ENCODE peak calls at places on chromosome 6, in four cellular contexts. U, A, E and O are unnamed samples.
A peak's percentile ranks its signal among the peaks of the same experiment; 100 is the strongest.

GRCh38 chr6:42197574-42198362 is 3.0 kb upstream of the GUCA1B start:
- DNase-seq in U (peak; percentile 87), E (peak; percentile 90), A (no peak), O (no peak)

GRCh38 chr6:447381-448165 is 56.0 kb downstream of the IRF4 start:
- DNase-seq in U (no peak), E (no peak), A (no peak), O (no peak)

GRCh38 chr6:158042245-158042798 is 60.7 kb downstream of the SYNJ2 start:
- DNase-seq in E (peak; percentile 93), U (peak; percentile 96), A (no peak), O (no peak)

GRCh38 chr6:108260809-108261569 is at the start of gene SNX3:
- DNase-seq in U (peak; percentile 96), A (peak; percentile 84), E (peak; percentile 96), O (peak; percentile 99)

GRCh38 chr6:70398783-70399730 is 14.3 kb upstream of the FAM135A start:
- DNase-seq in E (peak; percentile 23), U (peak; percentile 70), A (no peak), O (no peak)

GRCh38 chr6:40042232-40042631 is 108.0 kb upstream of the MOCS1 start:
- DNase-seq in U (no peak), A (no peak), E (no peak), O (no peak)

GRCh38 chr6:87336367-87336766 is 7.3 kb upstream of the GJB7 start:
- DNase-seq in U (no peak), E (no peak), A (no peak), O (no peak)

GRCh38 chr6:151916680-151917164 is 109.2 kb downstream of the ESR1 start:
- DNase-seq in U (peak; percentile 76), A (no peak), E (no peak), O (no peak)

GRCh38 chr6:44253307-44254101 is 3.8 kb downstream of the SLC35B2 start:
- DNase-seq in E (no peak), A (no peak), U (no peak), O (peak; percentile 50)

GRCh38 chr6:107820571-107821261 is 3.4 kb downstream of the SCML4 start:
- DNase-seq in U (peak; percentile 27), E (no peak), A (no peak), O (no peak)

GRCh38 chr6:26594730-26595632 is 1.8 kb upstream of the ABT1 start:
- DNase-seq in A (no peak), E (peak; percentile 86), U (peak; percentile 79), O (peak; percentile 85)

GRCh38 chr6:152050451-152051195 is 243.1 kb downstream of the ESR1 start:
- DNase-seq in E (no peak), U (no peak), A (no peak), O (no peak)

GRCh38 chr6:156859686-156860085 is 82.5 kb downstream of the ARID1B start:
- DNase-seq in E (no peak), U (no peak), A (no peak), O (no peak)

GRCh38 chr6:157673596-157673995 is 149.4 kb upstream of the SNX9 start:
- DNase-seq in U (no peak), E (no peak), A (no peak), O (no peak)

GRCh38 chr6:144305985-144306384 is 20.9 kb downstream of the UTRN start:
- DNase-seq in U (peak; percentile 78), A (no peak), E (peak; percentile 79), O (peak; percentile 71)

GRCh38 chr6:142534484-142534883 is 232.7 kb downstream of the ADGRG6 start:
- DNase-seq in U (no peak), E (no peak), A (no peak), O (no peak)

GRCh38 chr6:163321717-163322116 is 92.8 kb upstream of the QKI start:
- DNase-seq in E (no peak), A (no peak), U (no peak), O (no peak)

GRCh38 chr6:20866940-20867630 is 332.8 kb downstream of the CDKAL1 start:
- DNase-seq in E (peak; percentile 68), A (no peak), U (peak; percentile 59), O (no peak)

GRCh38 chr6:138907167-138907566 is 80.9 kb downstream of the REPS1 start:
- DNase-seq in E (no peak), A (no peak), U (no peak), O (no peak)

GRCh38 chr6:138948780-138949179 is 39.3 kb downstream of the REPS1 start:
- DNase-seq in E (no peak), A (no peak), U (no peak), O (no peak)

GRCh38 chr6:31692353-31692752 is 10.8 kb downstream of the ABHD16A start:
- DNase-seq in E (no peak), U (no peak), A (no peak), O (no peak)
- H3K4me3 ChIP-seq in E (no peak overlapping the region), U (no peak overlapping the region), A (no peak overlapping the region), O (no peak overlapping the region)

DNA sequence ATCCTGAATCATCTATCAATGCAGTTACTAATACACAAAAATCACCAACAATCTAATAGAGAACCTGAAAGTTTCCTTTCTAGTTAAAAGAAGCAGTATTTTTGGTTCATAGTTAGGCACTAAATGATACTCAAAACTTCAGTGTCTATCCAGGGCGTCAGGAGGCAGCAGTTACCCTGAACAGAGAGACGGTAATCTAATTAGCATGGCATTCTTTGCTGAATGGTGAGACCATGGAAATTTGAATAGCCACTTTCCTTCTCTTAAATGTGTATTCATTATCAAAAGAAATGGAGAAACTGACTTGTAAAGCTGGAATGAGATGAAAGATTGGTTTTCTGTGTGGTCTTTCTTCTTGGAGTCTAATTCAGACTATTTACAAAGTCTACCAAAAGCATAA is 146.6 kb upstream of the BMP5 start:
- DNase-seq in U (peak; percentile 33), A (no peak), E (no peak), O (no peak)
- TF ChIP-seq CTCF in U (peak; percentile 53), A (no peak), E (peak; percentile 14), O (no peak)

GRCh38 chr6:10416516-10416862 is 1.6 kb upstream of the TFAP2A start:
- DNase-seq in U (no peak), E (no peak), A (no peak), O (no peak)
- H3K4me3 ChIP-seq in U (no peak overlapping the region), E (no peak overlapping the region), A (no peak overlapping the region), O (peak overlapping the region; percentile 50)

GRCh38 chr6:91340998-91341397 is 754.1 kb upstream of the MAP3K7 start:
- DNase-seq in E (no peak), U (no peak), A (no peak), O (no peak)

GRCh38 chr6:91341473-91341872 is 754.6 kb upstream of the MAP3K7 start:
- DNase-seq in A (no peak), E (no peak), U (no peak), O (no peak)

DNA sequence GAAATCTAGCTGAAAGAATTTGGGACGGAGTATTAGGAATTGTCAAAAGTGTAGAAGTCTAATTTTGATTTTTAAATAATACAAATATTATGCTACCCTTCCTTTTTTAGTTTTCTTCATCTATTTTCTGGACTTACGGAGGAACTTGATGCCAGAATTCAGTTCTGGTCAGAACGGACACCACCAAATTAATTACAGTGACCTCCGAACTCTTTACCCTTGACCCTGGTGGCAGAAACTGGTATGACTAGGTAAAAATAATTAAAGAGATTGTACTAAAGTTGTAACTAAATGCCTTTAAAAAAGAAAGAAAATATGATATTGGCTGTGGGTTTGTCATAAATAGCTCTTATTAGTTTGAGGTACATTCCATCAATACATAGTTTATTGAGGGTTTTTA is 751.1 kb upstream of the MAP3K7 start:
- DNase-seq in U (no peak), A (no peak), E (no peak), O (no peak)
- TF ChIP-seq CTCF in U (no peak), A (no peak), E (no peak), O (peak; percentile 16)

GRCh38 chr6:109455161-109455501 is 441 bp downstream of the MICAL1 start:
- DNase-seq in E (no peak), A (no peak), U (no peak), O (peak; percentile 70)

GRCh38 chr6:109453156-109453555 is 2.4 kb downstream of the MICAL1 start:
- DNase-seq in E (no peak), U (no peak), A (no peak), O (no peak)

GRCh38 chr6:109454483-109455160 is 950 bp downstream of the MICAL1 start:
- DNase-seq in U (peak; percentile 20), E (peak; percentile 28), A (no peak), O (peak; percentile 86)

GRCh38 chr6:109452181-109452580 is 3.4 kb downstream of the MICAL1 start:
- DNase-seq in U (no peak), E (no peak), A (no peak), O (no peak)

DNA sequence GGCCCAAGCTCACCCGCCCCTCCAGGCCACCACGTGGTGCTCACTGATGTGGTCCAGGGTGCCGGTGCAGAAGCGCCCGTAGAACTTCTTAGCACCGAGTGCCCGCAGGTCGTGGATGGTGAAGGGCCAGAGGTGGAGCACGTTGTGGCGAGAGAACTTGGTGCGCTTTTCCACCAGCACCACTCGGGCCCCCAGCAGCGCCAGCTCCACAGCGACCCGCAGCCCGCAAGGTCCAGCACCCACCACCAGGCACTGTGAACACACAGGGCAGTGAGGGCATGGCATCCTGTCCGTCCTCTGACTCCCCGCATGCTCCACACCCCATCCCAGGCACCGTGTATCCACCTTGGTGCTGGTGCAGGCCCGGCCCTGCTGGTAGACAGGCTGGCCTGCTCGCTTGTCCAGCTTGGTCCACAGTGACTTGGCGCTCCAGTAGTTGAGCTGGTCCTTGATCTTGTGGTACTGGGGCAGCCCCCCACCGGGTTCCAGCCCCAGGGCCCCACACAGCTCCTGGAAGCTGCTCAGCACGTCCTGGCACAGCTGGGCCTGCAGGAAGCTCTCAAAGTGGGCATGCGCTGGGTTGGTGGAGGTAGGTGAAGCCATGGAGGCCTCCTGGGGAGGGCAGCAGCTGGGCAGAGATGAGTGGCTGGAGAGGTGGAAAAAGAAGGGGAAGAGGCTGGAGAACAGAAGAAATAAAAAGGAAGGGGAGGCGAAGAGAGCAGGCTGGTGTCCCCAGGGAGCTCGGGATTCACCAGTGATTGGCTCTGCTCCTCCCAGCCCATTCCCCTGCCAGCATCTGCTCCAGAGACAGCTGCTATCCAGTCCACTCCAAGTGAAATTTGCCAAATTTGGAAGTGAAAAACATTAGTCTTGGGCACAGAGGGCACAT is 1.7 kb downstream of the MICAL1 start:
- DNase-seq in A (no peak), E (no peak), U (no peak), O (no peak)
- H3K4me3 ChIP-seq in A (peak overlapping the region; percentile 92), E (peak overlapping the region; percentile 98), U (peak overlapping the region; percentile 93), O (peak overlapping the region; percentile 86)